ENCODE peak calls at places on chromosome 4, in eight cellular contexts. V is HCT116, H is K562, X is cardiac muscle cell, A is suprapubic skin, J is ascending aorta, B is hepatocyte, D is IMR-90. U is an unnamed sample. For H3K27me3, the result is how much of the 10 kb centered on the place peaks cover.

GRCh38 chr4:8547108-8547911 is 32.9 kb upstream of the GPR78 start:
- DNase-seq in V (peak), H (peak), X (peak), A (peak), J (no peak), B (no peak), D (peak), U (no peak)

GRCh38 chr4:86895692-86896488 is 3.7 kb upstream of the C4orf36 start:
- DNase-seq in V (peak), H (peak), X (peak), A (no peak), J (no peak), B (peak), D (peak), U (peak)

GRCh38 chr4:137076908-137077307 is 455.4 kb downstream of the PCDH18 start:
- DNase-seq in V (no peak), H (no peak), X (no peak), A (no peak), J (no peak), B (no peak), D (no peak), U (no peak)

GRCh38 chr4:116829187-116829586 is 256.2 kb downstream of the TRAM1L1 start:
- DNase-seq in V (no peak), H (peak), X (no peak), A (no peak), J (no peak), B (no peak), D (no peak), U (no peak)

GRCh38 chr4:30671926-30672325 is 48.2 kb upstream of the PCDH7 start:
- DNase-seq in V (no peak), H (no peak), X (no peak), A (no peak), J (no peak), B (no peak), D (no peak), U (no peak)

GRCh38 chr4:76214269-76214628 is 625 bp upstream of the SCARB2 start:
- DNase-seq in V (no peak), H (no peak), X (no peak), A (no peak), J (no peak), B (peak), D (no peak), U (no peak)

GRCh38 chr4:173319696-173320095 is 14.5 kb downstream of the HMGB2 start:
- DNase-seq in V (no peak), H (no peak), X (peak), A (no peak), J (no peak), B (no peak), D (peak), U (no peak)

GRCh38 chr4:121824950-121825349 is 1.3 kb upstream of the CCNA2 start:
- DNase-seq in V (no peak), H (no peak), X (no peak), A (no peak), J (no peak), B (no peak), D (no peak), U (no peak)

GRCh38 chr4:145340071-145340695 is 141.5 kb upstream of the SMAD1 start:
- DNase-seq in V (no peak), H (peak), X (no peak), A (no peak), J (no peak), B (peak), D (no peak), U (no peak)

GRCh38 chr4:102008711-102009110 is 218.2 kb downstream of the BANK1 start:
- DNase-seq in V (no peak), H (no peak), X (peak), A (no peak), J (no peak), B (no peak), D (no peak), U (no peak)

GRCh38 chr4:139656614-139657486 is 8.8 kb upstream of the MGST2 start:
- DNase-seq in V (peak), H (peak), X (peak), A (no peak), J (no peak), B (peak), D (peak), U (peak)
- H3K4me3 ChIP-seq in V (peak), H (no peak), X (no peak), A (peak), J (no peak), B (no peak), D (no peak), U (peak)

GRCh38 chr4:1959104-1959384 is 49.7 kb downstream of the NELFA start:
- DNase-seq in V (no peak), H (no peak), X (no peak), A (no peak), J (no peak), B (no peak), D (no peak), U (no peak)

GRCh38 chr4:1961038-1961437 is 47.7 kb downstream of the NELFA start:
- DNase-seq in V (no peak), H (no peak), X (no peak), A (no peak), J (no peak), B (no peak), D (no peak), U (no peak)

GRCh38 chr4:1962980-1963379 is 45.8 kb downstream of the NELFA start:
- DNase-seq in V (no peak), H (no peak), X (no peak), A (no peak), J (no peak), B (no peak), D (no peak), U (no peak)

GRCh38 chr4:1960170-1960825 is 48.5 kb downstream of the NELFA start:
- DNase-seq in V (no peak), H (no peak), X (peak), A (no peak), J (no peak), B (no peak), D (peak), U (no peak)

GRCh38 chr4:1961563-1961962 is 47.2 kb downstream of the NELFA start:
- DNase-seq in V (no peak), H (no peak), X (no peak), A (no peak), J (no peak), B (no peak), D (no peak), U (no peak)
- H3K27me3 ChIP-seq in V (under half), H (under half), X (under half), A (under half), J (under half), B (under half), D (under half), U (under half)

GRCh38 chr4:183700407-183700806 is 41.3 kb downstream of the TRAPPC11 start:
- DNase-seq in V (no peak), H (no peak), X (no peak), A (no peak), J (no peak), B (no peak), D (no peak), U (no peak)
- TF ChIP-seq CTCF in V (no peak), H (no peak), X (no peak), A (no peak), J (no peak), B (no peak), D (no peak), U (no peak)

DNA sequence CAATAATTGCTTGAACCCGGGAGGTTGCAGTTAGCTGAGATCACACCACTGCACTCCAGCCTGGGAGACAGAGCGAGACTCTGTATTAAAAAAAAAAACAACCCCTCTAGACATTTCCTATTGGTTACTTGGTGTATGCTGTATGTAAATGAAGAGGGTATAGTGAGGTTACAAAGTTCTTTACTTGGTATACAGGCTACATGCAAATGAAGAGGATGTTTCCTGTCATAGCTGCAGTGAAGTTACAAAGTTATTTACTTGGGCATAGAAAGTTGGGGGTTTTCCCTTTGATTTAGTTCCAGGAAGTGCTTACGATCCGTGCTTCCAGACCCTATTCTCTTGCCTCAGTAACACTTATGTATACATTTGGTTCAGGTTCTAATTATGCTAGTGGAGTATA is 38.4 kb upstream of the CLNK start:
- DNase-seq in V (no peak), H (no peak), X (no peak), A (no peak), J (no peak), B (no peak), D (no peak), U (no peak)
- H3K4me3 ChIP-seq in V (no peak), H (no peak), X (no peak), A (no peak), J (no peak), B (no peak), D (no peak), U (no peak)

DNA sequence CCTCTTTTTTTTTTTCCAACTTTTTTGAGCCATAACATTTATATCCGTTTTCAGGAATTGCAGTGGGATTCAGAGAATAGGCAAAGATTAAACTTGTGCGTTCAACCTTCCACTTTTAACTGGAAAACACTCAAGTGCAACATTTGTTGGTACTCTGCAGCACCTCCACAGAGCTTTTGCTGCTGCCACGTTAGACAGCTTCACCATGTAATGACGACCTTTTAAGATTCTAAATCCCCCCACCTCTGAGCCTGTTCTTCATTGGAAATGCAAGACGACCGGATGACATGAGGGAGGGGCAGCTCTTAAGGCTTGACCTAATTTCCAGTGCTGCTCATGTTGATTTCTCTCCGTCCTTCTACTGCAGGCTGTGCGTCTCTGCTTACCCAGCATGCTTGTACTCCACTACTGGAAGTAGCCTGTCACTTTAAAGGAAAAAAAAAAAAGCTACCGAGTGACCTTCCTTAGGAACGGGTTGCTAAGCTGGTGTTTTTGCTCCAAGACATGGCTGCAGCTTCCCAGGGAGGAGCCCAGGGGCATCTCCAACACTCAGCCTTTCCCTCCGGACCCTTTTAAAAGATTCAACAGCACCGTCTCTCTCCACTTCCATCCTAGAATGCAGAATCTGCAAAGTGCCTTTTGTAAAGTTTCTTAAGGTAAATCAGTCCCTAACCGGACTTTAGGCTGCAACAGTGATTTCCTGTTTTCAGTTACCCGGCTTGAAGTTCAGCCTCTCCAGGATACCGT is at the start of gene CC2D2A:
- DNase-seq in V (no peak), H (no peak), X (peak), A (no peak), J (no peak), B (peak), D (peak), U (no peak)
- H3K27me3 ChIP-seq in V (under half), H (under half), X (under half), A (under half), J (under half), B (under half), D (under half), U (under half)

DNA sequence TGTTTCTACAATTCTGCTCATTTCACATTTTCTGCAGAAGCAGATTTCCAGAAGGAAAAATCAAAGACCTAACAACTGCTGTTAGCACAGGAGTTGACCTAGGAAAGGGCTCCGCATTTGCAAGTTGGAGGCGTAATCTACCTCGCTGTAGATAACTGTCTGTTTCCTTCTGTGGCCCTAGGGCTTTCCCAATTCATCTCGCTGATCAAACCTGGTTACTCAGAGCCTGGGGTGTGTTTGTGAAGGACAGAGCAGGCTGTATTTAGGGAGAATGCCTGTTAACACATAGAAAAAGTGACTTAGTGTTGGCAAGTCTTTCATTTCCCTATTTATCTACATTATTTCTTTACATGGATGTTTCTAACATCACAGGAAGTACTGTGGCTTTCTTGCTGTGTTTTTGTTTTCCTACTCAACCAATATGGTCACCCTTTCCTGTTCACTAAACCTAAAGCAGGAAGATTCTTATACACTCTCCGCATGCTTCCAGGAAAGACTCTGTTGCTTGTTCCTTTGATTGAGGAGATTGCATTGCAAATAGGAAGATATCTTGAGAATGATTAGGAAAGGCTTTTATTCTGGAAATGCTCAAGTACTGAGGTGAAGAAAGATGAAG is 40.5 kb downstream of the AGA start:
- DNase-seq in V (no peak), H (no peak), X (no peak), A (no peak), J (no peak), B (no peak), D (no peak), U (no peak)
- TF ChIP-seq CTCF in V (no peak), H (no peak), X (no peak), A (no peak), J (no peak), B (no peak), D (no peak), U (no peak)

DNA sequence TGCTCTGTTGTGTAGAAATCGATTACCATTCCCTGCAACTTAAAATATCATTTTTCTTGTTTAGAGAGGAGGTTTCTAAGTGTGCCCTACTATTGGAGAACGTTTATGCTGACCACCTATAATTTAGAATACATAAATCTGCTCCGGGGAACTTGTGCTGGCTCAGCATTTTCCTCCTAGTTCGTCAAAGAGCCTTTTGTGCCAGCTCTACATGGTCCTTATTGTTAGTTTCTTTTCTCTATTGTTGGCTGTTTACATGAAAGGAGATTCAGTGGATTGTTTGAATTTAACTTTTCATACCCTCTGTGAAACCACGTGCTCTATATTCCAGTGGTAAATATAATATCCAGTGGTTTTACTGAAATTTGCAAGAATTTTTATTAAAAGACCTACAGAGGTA is 53.4 kb upstream of the ATP8A1 start:
- DNase-seq in V (no peak), H (no peak), X (no peak), A (no peak), J (no peak), B (no peak), D (no peak), U (no peak)
- H3K4me3 ChIP-seq in V (no peak), H (no peak), X (no peak), A (no peak), J (no peak), B (no peak), D (no peak), U (no peak)

DNA sequence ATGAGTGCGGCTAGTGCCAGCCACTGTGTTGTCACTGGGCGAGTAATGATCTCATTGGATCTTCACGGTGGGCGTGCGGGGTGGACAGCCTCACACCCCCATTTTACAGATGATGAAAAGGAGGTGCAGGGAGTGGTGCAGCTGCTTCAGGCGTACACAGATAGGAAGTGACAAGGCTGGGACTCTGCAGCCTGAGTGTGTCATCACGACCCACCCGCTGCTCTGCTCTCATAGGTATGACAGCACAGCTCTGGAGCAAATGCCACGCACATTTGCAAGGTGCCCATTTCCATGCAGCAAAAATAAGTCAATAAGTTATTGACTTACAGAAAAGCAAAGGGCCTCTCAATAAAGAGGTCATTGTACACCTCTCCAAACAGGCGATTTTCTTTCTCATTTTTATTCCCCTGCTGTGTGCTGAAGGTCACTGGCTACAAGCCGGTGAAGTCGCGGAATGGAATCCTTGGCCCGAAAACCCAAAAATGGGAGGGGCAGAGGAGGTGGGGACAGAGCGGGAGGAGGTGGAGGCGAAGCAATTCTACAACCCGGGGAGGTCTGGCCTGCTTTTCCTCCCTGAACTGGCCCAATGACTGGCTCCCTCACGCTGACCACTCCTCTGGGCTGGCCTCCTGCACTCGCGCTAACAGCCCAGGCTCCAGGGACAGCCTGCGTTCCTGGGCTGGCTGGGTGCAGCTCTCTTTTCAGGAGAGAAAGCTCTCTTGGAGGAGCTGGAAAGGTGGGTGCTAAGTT is at the start of gene SOD3:
- DNase-seq in V (no peak), H (peak), X (peak), A (peak), J (peak), B (peak), D (peak), U (no peak)
- H3K27me3 ChIP-seq in V (under half), H (under half), X (under half), A (under half), J (under half), B (under half), D (under half), U (under half)

U was measured in BE2C.